ENCODE peak calls at places on chromosomes 16 and 17, in ten cellular contexts. F is lower lobe of right lung, W is trophoblast cell, D is neural progenitor cell, N is suprapubic skin, E is PC-9, H is pancreas, J is adipocyte, A is ascending aorta, I is MG63. X is an unnamed sample. For H3K27me3, the result is how much of the 10 kb centered on the place peaks cover.

GRCh38 chr16:24540575-24541240 is 1.3 kb downstream of the RBBP6 start:
- DNase-seq in F (no peak), W (peak), D (peak), N (no peak), E (no peak), H (no peak), J (peak), A (no peak), I (no peak), X (no peak)

GRCh38 chr16:84582958-84583516 is 34.8 kb downstream of the COTL1 start:
- DNase-seq in F (no peak), W (peak), D (no peak), N (no peak), E (no peak), H (no peak), J (peak), A (no peak), I (peak), X (peak)

GRCh38 chr16:56914896-56915295 is 17.0 kb upstream of the HERPUD1 start:
- DNase-seq in F (no peak), W (no peak), D (no peak), N (no peak), E (no peak), H (no peak), J (no peak), A (no peak), I (no peak), X (no peak)

GRCh38 chr16:27352026-27352425 is 38.3 kb downstream of the IL4R start:
- DNase-seq in F (no peak), W (no peak), D (no peak), N (no peak), E (no peak), H (no peak), J (no peak), A (no peak), I (no peak), X (no peak)

GRCh38 chr17:48382989-48383388 is 47.0 kb downstream of the SKAP1 start:
- DNase-seq in F (no peak), W (no peak), D (no peak), N (no peak), E (no peak), H (no peak), J (no peak), A (no peak), I (no peak), X (no peak)

GRCh38 chr16:30644334-30644830 is 6.4 kb upstream of the PRR14 start:
- DNase-seq in F (no peak), W (no peak), D (no peak), N (no peak), E (no peak), H (no peak), J (no peak), A (no peak), I (no peak), X (no peak)

GRCh38 chr17:51653902-51654301 is 393.6 kb downstream of the UTP18 start:
- DNase-seq in F (no peak), W (no peak), D (peak), N (no peak), E (no peak), H (no peak), J (no peak), A (no peak), I (peak), X (no peak)

GRCh38 chr16:78505544-78506371 is 406.3 kb downstream of the WWOX start:
- DNase-seq in F (peak), W (no peak), D (no peak), N (peak), E (no peak), H (peak), J (no peak), A (no peak), I (peak), X (peak)

GRCh38 chr17:55442462-55442861 is 20.8 kb upstream of the MMD start:
- DNase-seq in F (no peak), W (no peak), D (peak), N (no peak), E (no peak), H (no peak), J (no peak), A (no peak), I (no peak), X (no peak)

GRCh38 chr16:15887283-15887682 is 1.1 kb downstream of the CEP20 start:
- DNase-seq in F (no peak), W (no peak), D (no peak), N (no peak), E (no peak), H (no peak), J (no peak), A (no peak), I (no peak), X (no peak)

GRCh38 chr17:53707546-53707945 is 115.2 kb upstream of the KIF2B start:
- DNase-seq in F (no peak), W (no peak), D (no peak), N (no peak), E (no peak), H (no peak), J (no peak), A (no peak), I (peak), X (no peak)

GRCh38 chr16:55713103-55713502 is 57.3 kb downstream of the SLC6A2 start:
- DNase-seq in F (no peak), W (no peak), D (no peak), N (no peak), E (no peak), H (no peak), J (no peak), A (no peak), I (no peak), X (no peak)

GRCh38 chr16:22012241-22012640 is 4.3 kb downstream of the MOSMO start:
- DNase-seq in F (no peak), W (no peak), D (no peak), N (no peak), E (no peak), H (no peak), J (no peak), A (no peak), I (no peak), X (no peak)

GRCh38 chr16:11784048-11784780 is 12.8 kb downstream of the ZC3H7A start:
- DNase-seq in F (no peak), W (no peak), D (no peak), N (no peak), E (no peak), H (no peak), J (peak), A (no peak), I (no peak), X (no peak)

GRCh38 chr17:13647551-13647950 is 45.8 kb upstream of the HS3ST3A1 start:
- DNase-seq in F (no peak), W (no peak), D (no peak), N (no peak), E (no peak), H (no peak), J (no peak), A (no peak), I (no peak), X (no peak)

GRCh38 chr16:87040169-87041117 is 276.7 kb downstream of the C16orf95 start:
- DNase-seq in F (no peak), W (no peak), D (no peak), N (no peak), E (no peak), H (no peak), J (no peak), A (no peak), I (no peak), X (no peak)

GRCh38 chr16:64356267-64356666 is 765.6 kb downstream of the CDH11 start:
- DNase-seq in F (no peak), W (no peak), D (no peak), N (no peak), E (no peak), H (no peak), J (peak), A (no peak), I (no peak), X (peak)

GRCh38 chr17:46135126-46135812 is 58.0 kb downstream of the KANSL1 start:
- DNase-seq in F (no peak), W (no peak), D (no peak), N (no peak), E (no peak), H (no peak), J (peak), A (no peak), I (no peak), X (no peak)

GRCh38 chr17:57906910-57907309 is 48.3 kb downstream of the CUEDC1 start:
- DNase-seq in F (no peak), W (no peak), D (peak), N (no peak), E (no peak), H (no peak), J (no peak), A (no peak), I (no peak), X (no peak)

GRCh38 chr17:15659663-15660062 is 24.4 kb downstream of the TRIM16 start:
- DNase-seq in F (peak), W (peak), D (no peak), N (no peak), E (peak), H (peak), J (peak), A (no peak), I (no peak), X (no peak)

GRCh38 chr17:33234930-33235685 is 58.0 kb downstream of the ASIC2 start:
- DNase-seq in F (no peak), W (peak), D (no peak), N (peak), E (peak), H (peak), J (peak), A (peak), I (peak), X (peak)

GRCh38 chr16:54931757-54932660 is 1.3 kb downstream of the IRX5 start:
- DNase-seq in F (peak), W (no peak), D (peak), N (no peak), E (no peak), H (peak), J (peak), A (no peak), I (peak), X (no peak)

GRCh38 chr17:46800573-46800972 is 17.9 kb downstream of the WNT3 start:
- DNase-seq in F (no peak), W (no peak), D (no peak), N (no peak), E (no peak), H (no peak), J (no peak), A (no peak), I (no peak), X (no peak)

GRCh38 chr17:68768804-68769203 is 167.6 kb upstream of the FAM20A start:
- DNase-seq in F (no peak), W (no peak), D (no peak), N (no peak), E (no peak), H (no peak), J (no peak), A (no peak), I (no peak), X (no peak)

DNA sequence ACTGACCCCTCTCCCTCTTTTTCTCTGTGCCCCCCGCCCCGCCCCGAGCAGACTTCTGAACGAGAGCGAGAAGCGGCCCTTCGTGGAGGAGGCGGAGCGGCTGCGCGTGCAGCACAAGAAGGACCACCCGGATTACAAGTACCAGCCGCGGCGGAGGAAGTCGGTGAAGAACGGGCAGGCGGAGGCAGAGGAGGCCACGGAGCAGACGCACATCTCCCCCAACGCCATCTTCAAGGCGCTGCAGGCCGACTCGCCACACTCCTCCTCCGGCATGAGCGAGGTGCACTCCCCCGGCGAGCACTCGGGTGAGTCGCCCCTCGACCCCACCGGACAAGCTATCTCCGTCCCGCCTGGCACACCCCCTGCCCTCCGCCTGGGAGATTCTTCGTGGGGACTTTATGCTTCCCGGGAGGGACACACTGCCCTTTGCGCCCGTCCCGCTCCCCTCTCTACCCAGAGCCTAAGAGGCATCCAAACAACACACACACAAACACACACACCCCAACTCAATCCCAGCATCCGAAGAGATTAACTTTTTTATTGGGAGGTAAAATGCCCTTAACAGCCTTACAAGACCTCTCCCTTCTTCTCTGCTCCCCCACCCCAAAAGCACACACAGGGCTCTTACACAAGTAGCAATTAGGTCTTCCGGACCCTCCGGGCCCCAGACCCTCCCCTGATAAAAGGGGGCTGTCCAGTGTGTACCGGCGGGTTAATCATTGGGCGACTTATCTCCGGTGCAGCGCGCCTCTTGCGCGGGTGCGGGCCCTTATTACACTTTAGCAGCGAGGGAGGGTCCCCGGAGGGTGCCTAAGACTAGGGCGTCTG is 2.1 kb downstream of the SOX9 start:
- DNase-seq in F (no peak), W (no peak), D (peak), N (peak), E (peak), H (peak), J (peak), A (no peak), I (peak), X (no peak)
- H3K27me3 ChIP-seq in F (half or more), W (under half), D (under half), N (half or more), E (under half), H (under half), J (under half), A (under half), I (under half), X (under half)

GRCh38 chr17:79592641-79593040 is 18.2 kb downstream of the RBFOX3 start:
- DNase-seq in F (no peak), W (no peak), D (no peak), N (no peak), E (no peak), H (no peak), J (no peak), A (no peak), I (no peak), X (no peak)
- H3K27me3 ChIP-seq in F (half or more), W (under half), D (under half), N (half or more), E (half or more), H (under half), J (half or more), A (under half), I (half or more), X (under half)

GRCh38 chr16:708019-708418 is 2.4 kb upstream of the FBXL16 start:
- DNase-seq in F (no peak), W (no peak), D (no peak), N (no peak), E (no peak), H (no peak), J (no peak), A (no peak), I (no peak), X (no peak)

GRCh38 chr16:708959-709358 is 3.4 kb upstream of the FBXL16 start:
- DNase-seq in F (no peak), W (no peak), D (no peak), N (no peak), E (no peak), H (no peak), J (no peak), A (no peak), I (no peak), X (no peak)

GRCh38 chr16:706189-707061 is 824 bp upstream of the FBXL16 start:
- DNase-seq in F (no peak), W (no peak), D (peak), N (no peak), E (no peak), H (no peak), J (no peak), A (no peak), I (no peak), X (no peak)

GRCh38 chr16:705748-706188 is at the start of gene FBXL16:
- DNase-seq in F (no peak), W (no peak), D (peak), N (no peak), E (peak), H (no peak), J (peak), A (no peak), I (peak), X (no peak)

DNA sequence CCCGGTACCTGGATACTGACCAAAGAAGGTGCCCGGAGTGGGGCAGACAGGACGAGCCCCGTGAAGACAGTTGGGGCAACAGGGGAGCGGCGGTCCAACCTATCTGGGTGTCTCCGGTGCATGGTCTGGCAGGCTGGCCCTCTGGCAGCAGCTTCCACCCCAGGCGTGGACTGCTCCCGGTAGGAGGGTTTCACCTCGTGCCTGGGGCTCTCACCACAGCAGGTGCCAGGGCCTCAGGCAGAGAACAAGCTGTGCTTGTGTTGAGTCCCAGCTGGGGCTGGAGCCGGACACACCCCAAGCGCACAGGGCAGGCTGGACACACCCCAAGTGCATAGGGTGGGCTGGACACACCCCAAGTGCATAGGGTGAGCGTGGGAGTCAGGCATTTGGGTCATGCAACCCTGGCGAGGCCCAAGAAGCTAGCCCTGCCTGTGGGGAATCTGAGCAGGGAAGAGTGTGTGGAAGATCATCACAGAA is 1.5 kb upstream of the FBXL16 start:
- DNase-seq in F (no peak), W (no peak), D (no peak), N (no peak), E (no peak), H (no peak), J (no peak), A (no peak), I (no peak), X (no peak)
- H3K27me3 ChIP-seq in F (half or more), W (under half), D (half or more), N (half or more), E (half or more), H (under half), J (half or more), A (under half), I (half or more), X (half or more)

DNA sequence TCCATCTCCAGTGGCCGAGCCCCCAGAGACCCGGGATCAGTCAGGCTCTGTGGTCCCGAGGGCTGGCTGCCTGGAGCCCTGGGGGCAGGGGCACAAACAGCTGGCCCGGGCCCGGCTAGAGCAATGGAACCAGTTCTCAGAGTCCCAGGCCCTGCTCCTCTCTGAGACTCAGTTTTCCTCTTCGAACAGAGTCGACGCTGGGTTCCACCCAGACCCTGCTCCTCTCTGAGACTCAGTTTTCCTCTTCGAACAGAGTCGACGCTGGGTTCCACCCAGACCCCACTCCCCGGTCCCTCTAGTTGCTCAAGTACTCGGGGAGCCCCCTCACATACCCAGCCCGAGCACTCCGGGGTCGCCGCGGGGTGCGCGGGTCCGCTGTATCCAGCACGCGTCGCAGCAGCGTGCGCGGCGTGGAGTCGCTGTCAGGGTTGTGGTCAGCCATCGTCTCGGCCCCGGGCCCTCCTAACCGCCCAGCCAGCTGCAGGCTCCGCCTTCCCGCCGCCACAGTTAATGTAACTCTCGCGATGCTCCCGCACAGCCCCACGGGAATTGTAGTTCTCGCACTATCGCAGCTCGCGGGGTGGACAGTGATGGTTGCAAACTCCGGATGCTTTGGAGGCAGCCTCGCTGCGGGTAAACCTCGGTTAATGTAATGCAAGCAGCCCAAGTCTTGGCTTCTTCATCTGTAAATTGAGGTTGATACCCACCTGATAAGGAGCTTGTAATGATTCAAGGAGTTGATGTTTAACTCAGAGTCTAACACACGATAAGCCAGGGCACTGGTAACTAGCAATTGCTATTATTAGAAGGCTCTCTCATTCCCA is 8.5 kb upstream of the THAP11 start:
- DNase-seq in F (peak), W (peak), D (peak), N (peak), E (peak), H (peak), J (peak), A (peak), I (peak), X (peak)
- H3K27me3 ChIP-seq in F (under half), W (under half), D (under half), N (under half), E (under half), H (under half), J (under half), A (under half), I (under half), X (under half)

GRCh38 chr17:8012045-8012580 is 9.7 kb downstream of the GUCY2D start:
- DNase-seq in F (no peak), W (no peak), D (no peak), N (no peak), E (no peak), H (no peak), J (no peak), A (no peak), I (no peak), X (no peak)

GRCh38 chr17:8012996-8013640 is 10.7 kb downstream of the GUCY2D start:
- DNase-seq in F (no peak), W (no peak), D (no peak), N (no peak), E (no peak), H (no peak), J (no peak), A (no peak), I (no peak), X (no peak)

GRCh38 chr17:8014558-8014850 is 12.1 kb downstream of the GUCY2D start:
- DNase-seq in F (no peak), W (no peak), D (no peak), N (no peak), E (no peak), H (no peak), J (no peak), A (no peak), I (no peak), X (no peak)

GRCh38 chr17:8015236-8015956 is 13.0 kb downstream of the GUCY2D start:
- DNase-seq in F (no peak), W (no peak), D (no peak), N (no peak), E (no peak), H (no peak), J (no peak), A (no peak), I (no peak), X (no peak)

GRCh38 chr17:8013731-8014557 is 11.5 kb downstream of the GUCY2D start:
- DNase-seq in F (no peak), W (no peak), D (no peak), N (no peak), E (no peak), H (no peak), J (no peak), A (no peak), I (no peak), X (no peak)
- H3K27me3 ChIP-seq in F (under half), W (under half), D (under half), N (under half), E (under half), H (under half), J (under half), A (under half), I (under half), X (under half)

GRCh38 chr17:9235346-9235745 is 214.0 kb downstream of the NTN1 start:
- DNase-seq in F (no peak), W (no peak), D (no peak), N (no peak), E (no peak), H (no peak), J (no peak), A (no peak), I (no peak), X (no peak)
- H3K27me3 ChIP-seq in F (under half), W (under half), D (under half), N (under half), E (under half), H (under half), J (under half), A (under half), I (under half), X (under half)

GRCh38 chr17:80192268-80192667 is 22.4 kb downstream of the CARD14 start:
- DNase-seq in F (no peak), W (no peak), D (no peak), N (no peak), E (no peak), H (no peak), J (no peak), A (no peak), I (no peak), X (no peak)
- H3K27me3 ChIP-seq in F (under half), W (under half), D (under half), N (under half), E (under half), H (under half), J (under half), A (under half), I (under half), X (under half)

X was measured in brain microvascular endothelial cell.